ENCODE peak calls at places on chromosomes 11 and 22, in seven cellular contexts. X, C, O, H, L, I and B are unnamed samples.

GRCh38 chr11:12803086-12803826 is 129.0 kb downstream of the TEAD1 start:
- DNase-seq in C (peak), I (no peak), H (no peak), X (no peak), L (no peak), O (no peak), B (peak)

GRCh38 chr22:48554893-48555552 is 1272.7 kb downstream of the BRD1 start:
- DNase-seq in O (no peak), H (no peak), I (no peak), C (no peak), L (no peak), X (no peak), B (no peak)

GRCh38 chr11:74019860-74020259 is 11.0 kb upstream of the UCP3 start:
- DNase-seq in O (no peak), C (peak), H (no peak), I (no peak), L (no peak), X (no peak), B (peak)

GRCh38 chr11:13210424-13210823 is 67.2 kb upstream of the BMAL1 start:
- DNase-seq in H (peak), X (peak), L (peak), I (no peak), O (peak), C (peak), B (peak)

GRCh38 chr11:72326151-72326842 is 82.3 kb upstream of the PHOX2A start:
- DNase-seq in L (no peak), H (no peak), X (no peak), I (no peak), O (peak), C (peak), B (peak)

GRCh38 chr11:34948721-34949120 is 32.3 kb downstream of the PDHX start:
- DNase-seq in L (no peak), X (no peak), C (peak), I (no peak), O (no peak), H (no peak), B (peak)

GRCh38 chr11:46916669-46917108 is 1.7 kb downstream of the LRP4 start:
- DNase-seq in L (peak), X (peak), O (peak), H (peak), C (peak), I (peak), B (peak)

GRCh38 chr11:96097844-96098421 is 174.0 kb upstream of the MTMR2 start:
- DNase-seq in H (no peak), X (peak), L (no peak), C (no peak), O (no peak), I (no peak), B (peak)

GRCh38 chr11:113147249-113147648 is 167.1 kb upstream of the TTC12 start:
- DNase-seq in I (no peak), L (no peak), X (no peak), C (no peak), O (no peak), H (no peak), B (no peak)

GRCh38 chr11:37076866-37077265 is 478.8 kb upstream of the RAG2 start:
- DNase-seq in O (no peak), C (no peak), I (no peak), X (no peak), H (no peak), L (no peak), B (no peak)

GRCh38 chr11:129319201-129319600 is 56.4 kb upstream of the BARX2 start:
- DNase-seq in X (no peak), I (no peak), O (no peak), H (no peak), L (no peak), C (no peak), B (no peak)

GRCh38 chr11:2551131-2551530 is 106.3 kb downstream of the KCNQ1 start:
- DNase-seq in I (peak), H (no peak), C (no peak), O (no peak), X (peak), L (peak), B (no peak)

GRCh38 chr11:19307498-19307897 is 66.8 kb upstream of the E2F8 start:
- DNase-seq in X (no peak), O (no peak), H (no peak), I (no peak), L (no peak), C (no peak), B (no peak)

GRCh38 chr11:292211-293121 is 3.5 kb downstream of the PGGHG start:
- DNase-seq in L (peak), H (no peak), C (no peak), I (no peak), X (no peak), O (no peak), B (no peak)

GRCh38 chr11:101848262-101848661 is 66.5 kb upstream of the CEP126 start:
- DNase-seq in L (no peak), H (no peak), C (peak), I (no peak), O (no peak), X (no peak), B (peak)

GRCh38 chr11:20021771-20022362 is 138.4 kb downstream of the DBX1 start:
- DNase-seq in H (no peak), C (no peak), X (no peak), L (no peak), O (no peak), I (no peak), B (no peak)

GRCh38 chr22:35540600-35541253 is at the start of gene RASD2:
- DNase-seq in O (no peak), I (no peak), H (no peak), L (no peak), X (peak), C (no peak), B (no peak)

GRCh38 chr11:102810943-102811528 is 13.1 kb upstream of the MMP1 start:
- DNase-seq in L (no peak), O (no peak), C (peak), I (no peak), H (no peak), X (no peak), B (peak)

GRCh38 chr11:103987631-103988594 is 48.5 kb upstream of the DDI1 start:
- DNase-seq in C (peak), L (no peak), I (no peak), O (peak), X (no peak), H (no peak), B (peak)

GRCh38 chr22:44786136-44786535 is 33.8 kb downstream of the ARHGAP8 start:
- DNase-seq in X (no peak), L (no peak), O (no peak), I (no peak), C (no peak), H (no peak), B (no peak)

GRCh38 chr22:17368144-17368726 is 1.0 kb upstream of the CECR2 start:
- DNase-seq in X (no peak), H (no peak), O (no peak), I (no peak), C (no peak), L (no peak), B (no peak)

GRCh38 chr22:48573766-48574165 is 1253.9 kb downstream of the BRD1 start:
- DNase-seq in X (no peak), L (no peak), C (no peak), H (no peak), O (no peak), I (no peak), B (no peak)

GRCh38 chr22:46229701-46230100 is 20.4 kb downstream of the CDPF1 start:
- DNase-seq in L (no peak), O (peak), C (no peak), I (no peak), X (no peak), H (no peak), B (peak)

GRCh38 chr11:33110083-33110482 is 51.2 kb downstream of the CSTF3 start:
- DNase-seq in X (no peak), I (no peak), L (no peak), H (no peak), O (no peak), C (no peak), B (no peak)

GRCh38 chr11:121426476-121427454 is 25.3 kb upstream of the SORL1 start:
- DNase-seq in H (peak), I (no peak), O (no peak), C (no peak), L (peak), X (peak), B (no peak)

GRCh38 chr22:47374901-47375575 is 612.6 kb downstream of the TBC1D22A start:
- DNase-seq in I (peak), H (no peak), L (no peak), C (no peak), X (no peak), O (no peak), B (no peak)

GRCh38 chr11:110509485-110509884 is 79.7 kb downstream of the FDX1 start:
- DNase-seq in X (no peak), C (no peak), L (no peak), I (no peak), H (no peak), O (no peak), B (no peak)

GRCh38 chr22:17266261-17266971 is 47.2 kb upstream of the ADA2 start:
- DNase-seq in O (no peak), H (no peak), L (no peak), C (peak), X (peak), I (no peak), B (no peak)

GRCh38 chr11:1409108-1409851 is 19.5 kb downstream of the BRSK2 start:
- DNase-seq in X (no peak), C (no peak), O (no peak), H (no peak), I (no peak), L (no peak), B (no peak)

GRCh38 chr11:128868851-128869671 is 2.0 kb upstream of the KCNJ1 start:
- DNase-seq in O (no peak), C (no peak), H (no peak), L (no peak), I (no peak), X (no peak), B (no peak)

GRCh38 chr11:83070878-83071640 is 638 bp downstream of the RAB30 start:
- DNase-seq in H (no peak), L (peak), O (no peak), C (peak), X (peak), I (no peak), B (peak)

GRCh38 chr11:34235591-34236071 is 122.2 kb downstream of the ABTB2 start:
- DNase-seq in C (no peak), I (no peak), X (no peak), O (no peak), H (no peak), L (no peak), B (no peak)

GRCh38 chr11:26583550-26583949 is 11.5 kb upstream of the MUC15 start:
- DNase-seq in O (peak), X (no peak), L (no peak), C (peak), H (no peak), I (peak), B (peak)

GRCh38 chr11:2741377-2742131 is 41.8 kb upstream of the KCNQ1OT1 start:
- DNase-seq in X (no peak), C (peak), I (no peak), H (no peak), O (peak), L (peak), B (peak)

GRCh38 chr11:129239207-129239606 is 47.1 kb upstream of the ARHGAP32 start:
- DNase-seq in X (no peak), O (no peak), C (no peak), L (no peak), I (no peak), H (no peak), B (no peak)

GRCh38 chr22:42026705-42027104 is 28.1 kb downstream of the WBP2NL start:
- DNase-seq in O (no peak), I (no peak), H (no peak), C (no peak), X (no peak), L (no peak), B (no peak)

GRCh38 chr11:64472593-64473455 is 113.9 kb downstream of the RPS6KA4 start:
- DNase-seq in C (peak), X (no peak), L (no peak), I (no peak), H (no peak), O (no peak), B (peak)

GRCh38 chr11:64482588-64482987 is 108.4 kb upstream of the SLC22A12 start:
- DNase-seq in X (no peak), I (no peak), L (no peak), O (no peak), H (no peak), C (no peak), B (no peak)

GRCh38 chr11:64477675-64478074 is 113.3 kb upstream of the SLC22A12 start:
- DNase-seq in H (no peak), O (no peak), C (no peak), L (no peak), X (no peak), I (no peak), B (no peak)

GRCh38 chr11:64476866-64477265 is 114.2 kb upstream of the SLC22A12 start:
- DNase-seq in H (no peak), O (no peak), I (no peak), C (no peak), X (no peak), L (no peak), B (no peak)
- H3K4me3 ChIP-seq in H (no peak), O (no peak), I (no peak), C (no peak), X (no peak), L (no peak), B (no peak)

GRCh38 chr11:116838321-116839084 is 1.1 kb upstream of the APOA1 start:
- DNase-seq in H (no peak), C (no peak), I (no peak), O (no peak), L (no peak), X (no peak), B (no peak)

GRCh38 chr11:116842909-116843308 is 5.5 kb upstream of the APOA1 start:
- DNase-seq in O (no peak), C (no peak), I (no peak), X (peak), H (peak), L (no peak), B (no peak)

GRCh38 chr11:116842117-116842516 is 4.7 kb upstream of the APOA1 start:
- DNase-seq in L (no peak), X (no peak), H (no peak), I (no peak), C (no peak), O (no peak), B (no peak)

GRCh38 chr11:116840746-116841296 is 3.4 kb upstream of the APOA1 start:
- DNase-seq in X (no peak), C (no peak), H (no peak), L (peak), I (no peak), O (no peak), B (no peak)

GRCh38 chr11:116840224-116840745 is 2.9 kb upstream of the APOA1 start:
- DNase-seq in X (no peak), C (no peak), H (no peak), L (no peak), O (peak), I (no peak), B (peak)
- TF ChIP-seq CTCF in X (no peak), C (peak), H (no peak), L (no peak), O (peak), I (no peak), B (peak)

DNA sequence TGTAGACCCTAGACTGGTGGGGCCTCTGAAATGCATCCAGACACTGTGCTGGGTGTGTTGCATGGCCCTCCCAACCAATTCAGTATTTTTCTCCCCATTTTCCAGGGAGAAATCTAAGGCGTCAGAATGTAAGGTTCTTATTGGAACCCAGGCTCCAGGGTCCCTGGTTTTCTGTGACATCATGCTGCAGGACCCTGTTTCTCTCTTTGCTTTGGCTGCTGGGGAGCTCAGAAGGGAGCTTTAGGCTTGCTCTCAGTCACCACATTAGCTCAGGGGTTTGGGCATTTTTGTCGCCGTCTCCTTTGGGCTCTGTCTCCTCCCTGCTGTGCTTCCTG is 2.9 kb downstream of the MYEOV start:
- DNase-seq in X (peak), O (no peak), I (peak), C (no peak), L (no peak), H (peak), B (no peak)
- H3K4me3 ChIP-seq in X (peak), O (no peak), I (no peak), C (no peak), L (no peak), H (no peak), B (no peak)

DNA sequence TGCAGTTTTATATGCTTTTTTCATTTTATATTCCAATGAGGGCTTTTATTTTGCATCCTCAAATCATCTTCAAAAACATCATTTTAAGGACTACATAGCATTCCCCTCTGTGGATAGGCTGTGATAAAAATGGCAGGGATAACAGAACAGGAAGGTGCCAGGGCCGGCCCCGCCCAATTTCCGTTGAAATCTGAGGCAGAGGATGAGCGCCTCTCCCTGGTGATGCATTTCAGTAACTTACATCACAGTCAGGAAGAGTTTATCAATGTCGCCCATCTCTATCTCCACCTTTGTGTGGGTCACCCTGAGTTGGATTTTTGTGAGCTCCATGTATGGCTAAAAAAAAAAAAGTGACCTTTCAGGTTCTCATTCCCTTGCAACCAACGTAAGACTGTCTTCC is 201.6 kb downstream of the DSCAML1 start:
- DNase-seq in H (no peak), O (no peak), L (no peak), C (no peak), X (no peak), I (no peak), B (no peak)
- TF ChIP-seq CTCF in H (no peak), O (no peak), L (no peak), C (no peak), X (no peak), I (no peak), B (no peak)

GRCh38 chr11:119377961-119378667 is 3.4 kb downstream of the USP2 start:
- DNase-seq in O (no peak), I (no peak), H (no peak), C (no peak), X (no peak), L (peak), B (no peak)

GRCh38 chr11:119378851-119379465 is 2.5 kb downstream of the USP2 start:
- DNase-seq in C (no peak), O (no peak), L (no peak), I (no peak), X (no peak), H (no peak), B (no peak)

GRCh38 chr11:119376197-119376847 is 5.2 kb downstream of the USP2 start:
- DNase-seq in C (no peak), O (no peak), X (no peak), I (peak), H (peak), L (no peak), B (no peak)

GRCh38 chr11:119375629-119376196 is 5.8 kb downstream of the USP2 start:
- DNase-seq in L (peak), C (peak), X (peak), I (no peak), H (no peak), O (peak), B (peak)

GRCh38 chr11:119377112-119377901 is 4.2 kb downstream of the USP2 start:
- DNase-seq in X (no peak), I (no peak), C (no peak), H (no peak), O (no peak), L (peak), B (no peak)
- H3K4me3 ChIP-seq in X (no peak), I (no peak), C (no peak), H (no peak), O (no peak), L (no peak), B (no peak)

DNA sequence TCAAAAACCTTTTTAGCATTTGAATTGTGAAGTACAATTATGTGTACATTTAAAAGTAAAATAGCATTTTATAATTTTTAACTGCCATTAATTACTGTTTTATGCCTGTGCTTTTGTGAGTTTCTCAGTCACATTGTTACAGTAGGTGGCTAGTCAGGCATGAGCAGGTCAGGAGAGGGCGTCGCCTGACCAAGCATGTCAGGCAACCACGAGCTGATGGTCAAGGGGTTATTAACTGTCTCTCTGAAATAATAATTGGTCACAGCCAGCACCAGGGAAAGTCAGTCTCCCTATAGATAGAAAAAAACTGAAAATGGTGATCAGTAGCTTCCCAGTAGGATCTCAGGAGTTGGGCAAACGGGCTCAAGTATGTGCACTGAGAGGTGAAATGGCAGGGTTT is 19.4 kb upstream of the CCDC81 start:
- DNase-seq in H (no peak), L (no peak), X (no peak), O (no peak), C (no peak), I (no peak), B (no peak)
- TF ChIP-seq CTCF in H (no peak), L (no peak), X (no peak), O (no peak), C (no peak), I (no peak), B (no peak)

GRCh38 chr11:15885913-15886698 is 470.2 kb downstream of the SOX6 start:
- DNase-seq in C (no peak), H (no peak), L (no peak), X (no peak), I (no peak), O (no peak), B (no peak)
- H3K4me3 ChIP-seq in C (no peak), H (no peak), L (no peak), X (no peak), I (no peak), O (no peak), B (no peak)